ENCODE peak calls at places on chromosome 17, in six cellular contexts. One of them, this sample, is unnamed.

GRCh38 chr17:19348081-19348650 is 14.4 kb downstream of the B9D1 start:
- DNase-seq in uterus: no peak
- DNase-seq in tibial nerve: no peak
- DNase-seq in endothelial cell of umbilical vein: no peak
- DNase-seq in A549: no peak
- DNase-seq in heart left ventricle: no peak
- DNase-seq in this sample: no peak

GRCh38 chr17:10121971-10122707 is 76.3 kb downstream of the GAS7 start:
- DNase-seq in heart left ventricle: no peak
- DNase-seq in tibial nerve: no peak
- DNase-seq in uterus: no peak
- DNase-seq in endothelial cell of umbilical vein: no peak
- DNase-seq in A549: no peak
- DNase-seq in this sample: no peak

GRCh38 chr17:38476549-38476948 is 48.3 kb downstream of the ARHGAP23 start:
- DNase-seq in uterus: no peak
- DNase-seq in heart left ventricle: no peak
- DNase-seq in A549: no peak
- DNase-seq in tibial nerve: no peak
- DNase-seq in endothelial cell of umbilical vein: no peak
- DNase-seq in this sample: no peak

GRCh38 chr17:45904886-45905285 is 10.5 kb downstream of the MAPT start:
- DNase-seq in heart left ventricle: no peak
- DNase-seq in endothelial cell of umbilical vein: no peak
- DNase-seq in uterus: no peak
- DNase-seq in tibial nerve: no peak
- DNase-seq in A549: no peak
- DNase-seq in this sample: no peak

GRCh38 chr17:50882851-50883250 is 16.7 kb upstream of the TOB1 start:
- DNase-seq in endothelial cell of umbilical vein: no peak
- DNase-seq in tibial nerve: no peak
- DNase-seq in A549: peak
- DNase-seq in uterus: no peak
- DNase-seq in heart left ventricle: no peak
- DNase-seq in this sample: no peak

GRCh38 chr17:55056530-55056929 is 88.0 kb downstream of the STXBP4 start:
- DNase-seq in tibial nerve: no peak
- DNase-seq in endothelial cell of umbilical vein: peak
- DNase-seq in A549: no peak
- DNase-seq in uterus: no peak
- DNase-seq in heart left ventricle: no peak
- DNase-seq in this sample: no peak

GRCh38 chr17:76841776-76842405 is 26.3 kb upstream of the MGAT5B start:
- DNase-seq in tibial nerve: no peak
- DNase-seq in uterus: no peak
- DNase-seq in A549: peak
- DNase-seq in heart left ventricle: no peak
- DNase-seq in endothelial cell of umbilical vein: no peak
- DNase-seq in this sample: no peak

GRCh38 chr17:74407384-74407783 is 24.5 kb upstream of the GPRC5C start:
- DNase-seq in heart left ventricle: no peak
- DNase-seq in A549: no peak
- DNase-seq in uterus: no peak
- DNase-seq in tibial nerve: no peak
- DNase-seq in endothelial cell of umbilical vein: no peak
- DNase-seq in this sample: no peak

GRCh38 chr17:33052856-33053255 is 61.2 kb downstream of the SPACA3 start:
- DNase-seq in uterus: no peak
- DNase-seq in heart left ventricle: no peak
- DNase-seq in A549: no peak
- DNase-seq in tibial nerve: no peak
- DNase-seq in endothelial cell of umbilical vein: no peak
- DNase-seq in this sample: no peak

GRCh38 chr17:39608601-39609000 is 881 bp upstream of the NEUROD2 start:
- DNase-seq in uterus: no peak
- DNase-seq in A549: no peak
- DNase-seq in tibial nerve: no peak
- DNase-seq in endothelial cell of umbilical vein: no peak
- DNase-seq in heart left ventricle: no peak
- DNase-seq in this sample: no peak

GRCh38 chr17:65936013-65936412 is 255.9 kb downstream of the CEP112 start:
- DNase-seq in heart left ventricle: no peak
- DNase-seq in endothelial cell of umbilical vein: peak
- DNase-seq in tibial nerve: no peak
- DNase-seq in A549: no peak
- DNase-seq in uterus: no peak
- DNase-seq in this sample: no peak

GRCh38 chr17:76421054-76421427 is 31.9 kb downstream of the UBE2O start:
- DNase-seq in uterus: no peak
- DNase-seq in endothelial cell of umbilical vein: no peak
- DNase-seq in tibial nerve: no peak
- DNase-seq in A549: no peak
- DNase-seq in heart left ventricle: peak
- DNase-seq in this sample: no peak

GRCh38 chr17:39152134-39152884 is 872 bp upstream of the PLXDC1 start:
- DNase-seq in tibial nerve: peak
- DNase-seq in uterus: peak
- DNase-seq in heart left ventricle: peak
- DNase-seq in A549: peak
- DNase-seq in endothelial cell of umbilical vein: no peak
- DNase-seq in this sample: peak

GRCh38 chr17:57106107-57106835 is 21.2 kb downstream of the AKAP1 start:
- DNase-seq in A549: no peak
- DNase-seq in endothelial cell of umbilical vein: no peak
- DNase-seq in tibial nerve: no peak
- DNase-seq in heart left ventricle: peak
- DNase-seq in uterus: no peak
- DNase-seq in this sample: no peak

GRCh38 chr17:11693284-11693683 is 95.0 kb downstream of the DNAH9 start:
- DNase-seq in tibial nerve: no peak
- DNase-seq in heart left ventricle: no peak
- DNase-seq in endothelial cell of umbilical vein: no peak
- DNase-seq in uterus: no peak
- DNase-seq in A549: no peak
- DNase-seq in this sample: no peak

DNA sequence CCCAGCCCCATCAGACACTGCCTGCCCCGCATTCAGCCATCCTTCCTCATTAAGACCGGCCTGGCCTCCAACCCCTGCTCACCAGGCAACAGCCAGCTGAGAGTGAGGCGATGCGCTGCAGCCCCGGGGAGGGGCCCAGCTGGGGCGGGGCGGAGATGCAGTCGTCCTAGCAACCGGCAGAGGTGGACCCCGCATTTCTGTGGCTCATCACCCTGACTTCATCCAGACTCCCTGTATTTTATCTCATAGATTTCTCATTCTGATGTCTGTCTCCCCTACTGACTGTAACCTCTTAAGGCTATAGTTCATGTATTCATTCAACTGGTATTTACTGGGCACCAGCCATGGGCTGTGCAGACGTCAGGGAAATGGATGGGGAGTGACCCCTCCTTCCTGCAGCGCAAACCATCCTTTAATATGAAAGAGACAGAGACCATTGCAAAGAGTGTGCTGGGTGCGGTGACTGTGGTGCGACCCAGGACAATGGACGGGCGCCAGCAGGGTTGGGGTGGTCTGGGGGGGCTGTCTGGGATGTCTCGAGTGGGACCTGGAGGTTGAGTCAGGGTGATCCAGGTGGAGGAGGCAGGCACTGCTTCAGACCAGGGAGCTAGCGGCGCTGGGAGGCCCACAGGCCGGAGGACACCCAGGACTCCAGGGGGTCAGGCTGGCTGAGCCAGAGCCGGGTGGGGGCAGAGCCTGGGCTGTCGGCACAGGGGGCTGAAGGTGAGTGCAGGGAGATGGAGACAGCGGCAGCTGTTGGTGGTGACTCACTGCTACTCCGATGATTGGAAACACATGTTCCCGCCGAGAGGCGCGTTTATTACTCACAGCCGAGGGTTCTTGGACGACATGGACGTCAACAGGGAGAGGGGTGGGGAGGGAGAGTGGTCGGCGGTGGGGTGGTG is 10.5 kb upstream of the TIMP2 start:
- DNase-seq in A549: peak
- DNase-seq in uterus: peak
- DNase-seq in endothelial cell of umbilical vein: peak
- DNase-seq in tibial nerve: peak
- DNase-seq in heart left ventricle: peak
- DNase-seq in this sample: peak
- H3K4me3 ChIP-seq in A549: no peak
- H3K4me3 ChIP-seq in uterus: no peak
- H3K4me3 ChIP-seq in endothelial cell of umbilical vein: no peak
- H3K4me3 ChIP-seq in tibial nerve: no peak
- H3K4me3 ChIP-seq in heart left ventricle: no peak
- H3K4me3 ChIP-seq in this sample: no peak

GRCh38 chr17:67850991-67851631 is 25.8 kb downstream of the BPTF start:
- DNase-seq in tibial nerve: no peak
- DNase-seq in uterus: no peak
- DNase-seq in endothelial cell of umbilical vein: no peak
- DNase-seq in heart left ventricle: no peak
- DNase-seq in A549: no peak
- DNase-seq in this sample: no peak
- H3K27ac ChIP-seq in tibial nerve: no peak
- H3K27ac ChIP-seq in uterus: no peak
- H3K27ac ChIP-seq in endothelial cell of umbilical vein: no peak
- H3K27ac ChIP-seq in heart left ventricle: no peak
- H3K27ac ChIP-seq in A549: no peak
- H3K27ac ChIP-seq in this sample: no peak

DNA sequence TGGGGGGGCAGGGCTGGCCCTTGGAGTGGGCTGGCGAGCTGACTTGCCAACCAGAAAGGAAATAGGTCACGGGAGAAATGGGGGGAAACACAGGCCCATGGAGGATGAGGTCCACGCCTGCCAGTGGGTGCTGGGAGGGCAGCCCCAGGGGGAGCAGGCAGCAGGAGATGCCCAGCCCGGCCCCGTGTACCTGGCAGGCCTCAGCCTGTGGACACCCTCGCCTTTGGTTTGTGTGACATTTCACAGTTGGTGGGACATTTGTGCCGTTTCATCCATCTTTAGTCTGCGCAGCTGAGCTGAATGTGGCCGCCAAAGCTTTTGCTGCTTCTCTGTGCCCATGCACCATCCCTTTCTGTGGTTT is 193.4 kb downstream of the RPTOR start:
- DNase-seq in tibial nerve: no peak
- DNase-seq in uterus: no peak
- DNase-seq in heart left ventricle: no peak
- DNase-seq in endothelial cell of umbilical vein: no peak
- DNase-seq in A549: no peak
- DNase-seq in this sample: no peak
- TF ChIP-seq POLR2A in tibial nerve: no peak
- TF ChIP-seq POLR2A in uterus: no peak
- TF ChIP-seq POLR2A in heart left ventricle: no peak
- TF ChIP-seq POLR2A in endothelial cell of umbilical vein: no peak
- TF ChIP-seq POLR2A in A549: no peak
- TF ChIP-seq POLR2A in this sample: no peak

DNA sequence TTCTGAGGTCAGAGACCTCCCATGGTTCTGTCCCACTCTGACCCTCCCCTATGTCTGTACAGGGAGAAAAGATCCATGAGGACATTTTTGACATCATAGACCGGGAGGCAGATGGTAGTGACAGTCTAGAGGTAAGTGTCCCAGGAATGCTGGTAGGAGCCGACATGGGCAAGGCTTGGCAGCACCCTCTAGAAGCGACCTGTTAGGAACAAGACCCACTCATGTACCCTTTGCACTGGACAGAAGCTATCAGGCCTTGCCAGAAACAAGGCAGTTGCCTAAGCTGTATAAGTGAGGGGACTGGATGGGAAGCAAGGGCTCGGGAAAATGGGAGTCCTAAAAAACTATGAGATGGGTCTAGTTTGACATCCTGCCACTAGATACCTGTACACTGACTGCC is 2.5 kb downstream of the TUBG1 start:
- DNase-seq in tibial nerve: no peak
- DNase-seq in heart left ventricle: no peak
- DNase-seq in A549: no peak
- DNase-seq in uterus: no peak
- DNase-seq in endothelial cell of umbilical vein: no peak
- DNase-seq in this sample: no peak
- H3K4me3 ChIP-seq in tibial nerve: no peak
- H3K4me3 ChIP-seq in heart left ventricle: no peak
- H3K4me3 ChIP-seq in A549: no peak
- H3K4me3 ChIP-seq in uterus: no peak
- H3K4me3 ChIP-seq in endothelial cell of umbilical vein: no peak
- H3K4me3 ChIP-seq in this sample: no peak

GRCh38 chr17:4147751-4148310 is 4.8 kb downstream of the CYB5D2 start:
- DNase-seq in heart left ventricle: no peak
- DNase-seq in endothelial cell of umbilical vein: no peak
- DNase-seq in tibial nerve: no peak
- DNase-seq in A549: no peak
- DNase-seq in uterus: no peak
- DNase-seq in this sample: no peak
- H3K27ac ChIP-seq in heart left ventricle: no peak
- H3K27ac ChIP-seq in endothelial cell of umbilical vein: no peak
- H3K27ac ChIP-seq in tibial nerve: no peak
- H3K27ac ChIP-seq in A549: no peak
- H3K27ac ChIP-seq in uterus: no peak
- H3K27ac ChIP-seq in this sample: no peak

DNA sequence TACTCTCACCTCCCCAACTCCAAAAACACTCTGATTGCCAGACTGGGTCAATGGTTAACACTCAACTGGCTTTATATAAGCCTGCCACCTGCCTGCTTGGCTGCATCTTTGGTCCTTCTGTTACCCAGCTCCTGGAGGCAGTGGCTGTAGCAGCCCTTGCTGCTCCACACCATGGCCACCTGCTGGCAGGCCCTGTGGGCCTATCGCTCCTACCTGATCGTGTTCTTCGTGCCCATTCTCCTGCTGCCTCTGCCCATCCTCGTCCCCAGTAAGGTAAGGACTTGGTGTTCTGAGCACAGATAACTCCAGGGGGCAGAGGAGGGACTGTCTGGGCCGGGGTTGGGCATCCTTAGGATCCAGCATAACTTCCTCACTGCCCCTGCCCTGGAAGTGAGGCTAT is at the start of gene SLC13A2:
- DNase-seq in A549: no peak
- DNase-seq in uterus: no peak
- DNase-seq in heart left ventricle: no peak
- DNase-seq in tibial nerve: no peak
- DNase-seq in endothelial cell of umbilical vein: no peak
- DNase-seq in this sample: no peak
- TF ChIP-seq POLR2A in A549: no peak
- TF ChIP-seq POLR2A in uterus: no peak
- TF ChIP-seq POLR2A in heart left ventricle: no peak
- TF ChIP-seq POLR2A in tibial nerve: no peak
- TF ChIP-seq POLR2A in endothelial cell of umbilical vein: no peak
- TF ChIP-seq POLR2A in this sample: no peak

GRCh38 chr17:35048685-35049379 is 14.7 kb downstream of the RFFL start:
- DNase-seq in endothelial cell of umbilical vein: no peak
- DNase-seq in uterus: no peak
- DNase-seq in heart left ventricle: no peak
- DNase-seq in A549: no peak
- DNase-seq in tibial nerve: no peak
- DNase-seq in this sample: no peak

GRCh38 chr17:35046245-35046644 is 17.3 kb downstream of the RFFL start:
- DNase-seq in endothelial cell of umbilical vein: no peak
- DNase-seq in heart left ventricle: no peak
- DNase-seq in tibial nerve: no peak
- DNase-seq in A549: no peak
- DNase-seq in uterus: no peak
- DNase-seq in this sample: no peak

GRCh38 chr17:35044181-35044580 is 19.3 kb downstream of the RFFL start:
- DNase-seq in heart left ventricle: no peak
- DNase-seq in uterus: no peak
- DNase-seq in tibial nerve: no peak
- DNase-seq in A549: no peak
- DNase-seq in endothelial cell of umbilical vein: no peak
- DNase-seq in this sample: no peak

GRCh38 chr17:35050170-35050569 is 13.3 kb downstream of the RFFL start:
- DNase-seq in tibial nerve: no peak
- DNase-seq in A549: no peak
- DNase-seq in endothelial cell of umbilical vein: no peak
- DNase-seq in uterus: no peak
- DNase-seq in heart left ventricle: no peak
- DNase-seq in this sample: no peak

GRCh38 chr17:35046740-35047283 is 16.7 kb downstream of the RFFL start:
- DNase-seq in heart left ventricle: no peak
- DNase-seq in A549: no peak
- DNase-seq in endothelial cell of umbilical vein: peak
- DNase-seq in tibial nerve: no peak
- DNase-seq in uterus: no peak
- DNase-seq in this sample: no peak
- H3K4me3 ChIP-seq in heart left ventricle: no peak
- H3K4me3 ChIP-seq in A549: no peak
- H3K4me3 ChIP-seq in endothelial cell of umbilical vein: no peak
- H3K4me3 ChIP-seq in tibial nerve: no peak
- H3K4me3 ChIP-seq in uterus: no peak
- H3K4me3 ChIP-seq in this sample: no peak